ENCODE peak calls at places on chromosomes 6 and 20, in seven cellular contexts. One of them, this sample, is unnamed. For H3K4me1, the result is how much of the 10 kb centered on the place peaks cover.

GRCh38 chr20:33827629-33828325 is 16.6 kb downstream of the CHMP4B start:
- DNase-seq in adrenal gland: no peak
- DNase-seq in right cardiac atrium: no peak
- DNase-seq in neural progenitor cell: no peak
- DNase-seq in A673: no peak
- DNase-seq in trophoblast cell: no peak
- DNase-seq in ascending aorta: no peak
- DNase-seq in this sample: no peak

GRCh38 chr20:19993937-19994667 is 23.1 kb upstream of the NAA20 start:
- DNase-seq in trophoblast cell: peak
- DNase-seq in right cardiac atrium: no peak
- DNase-seq in adrenal gland: no peak
- DNase-seq in ascending aorta: no peak
- DNase-seq in A673: no peak
- DNase-seq in neural progenitor cell: no peak
- DNase-seq in this sample: no peak

GRCh38 chr20:62758226-62758912 is 37.9 kb upstream of the MRGBP start:
- DNase-seq in right cardiac atrium: peak
- DNase-seq in ascending aorta: no peak
- DNase-seq in A673: no peak
- DNase-seq in adrenal gland: no peak
- DNase-seq in neural progenitor cell: no peak
- DNase-seq in trophoblast cell: no peak
- DNase-seq in this sample: no peak

GRCh38 chr6:131331146-131331545 is 195.9 kb downstream of the AKAP7 start:
- DNase-seq in neural progenitor cell: no peak
- DNase-seq in ascending aorta: no peak
- DNase-seq in right cardiac atrium: no peak
- DNase-seq in trophoblast cell: no peak
- DNase-seq in adrenal gland: no peak
- DNase-seq in A673: no peak
- DNase-seq in this sample: no peak

GRCh38 chr20:10432079-10432478 is 1.9 kb downstream of the MKKS start:
- DNase-seq in A673: peak
- DNase-seq in trophoblast cell: no peak
- DNase-seq in ascending aorta: no peak
- DNase-seq in neural progenitor cell: no peak
- DNase-seq in right cardiac atrium: no peak
- DNase-seq in adrenal gland: no peak
- DNase-seq in this sample: no peak

GRCh38 chr6:109446541-109446940 is 6.0 kb downstream of the SMPD2 start:
- DNase-seq in A673: no peak
- DNase-seq in adrenal gland: no peak
- DNase-seq in trophoblast cell: no peak
- DNase-seq in neural progenitor cell: no peak
- DNase-seq in right cardiac atrium: no peak
- DNase-seq in ascending aorta: no peak
- DNase-seq in this sample: no peak

GRCh38 chr6:5497896-5498578 is 236.7 kb downstream of the FARS2 start:
- DNase-seq in trophoblast cell: no peak
- DNase-seq in adrenal gland: no peak
- DNase-seq in ascending aorta: no peak
- DNase-seq in A673: peak
- DNase-seq in neural progenitor cell: no peak
- DNase-seq in right cardiac atrium: no peak
- DNase-seq in this sample: no peak

GRCh38 chr6:139547082-139547776 is 172.8 kb upstream of the CITED2 start:
- DNase-seq in ascending aorta: no peak
- DNase-seq in right cardiac atrium: no peak
- DNase-seq in adrenal gland: no peak
- DNase-seq in neural progenitor cell: no peak
- DNase-seq in trophoblast cell: no peak
- DNase-seq in A673: peak
- DNase-seq in this sample: no peak

GRCh38 chr6:129707882-129708495 is 2.0 kb downstream of the ARHGAP18 start:
- DNase-seq in ascending aorta: no peak
- DNase-seq in A673: no peak
- DNase-seq in right cardiac atrium: no peak
- DNase-seq in trophoblast cell: no peak
- DNase-seq in adrenal gland: no peak
- DNase-seq in neural progenitor cell: no peak
- DNase-seq in this sample: no peak
- H3K27ac ChIP-seq in ascending aorta: no peak
- H3K27ac ChIP-seq in A673: no peak
- H3K27ac ChIP-seq in right cardiac atrium: peak
- H3K27ac ChIP-seq in trophoblast cell: peak
- H3K27ac ChIP-seq in adrenal gland: no peak
- H3K27ac ChIP-seq in neural progenitor cell: no peak
- H3K27ac ChIP-seq in this sample: peak

GRCh38 chr6:169500688-169501087 is 201.1 kb downstream of the WDR27 start:
- DNase-seq in ascending aorta: no peak
- DNase-seq in right cardiac atrium: no peak
- DNase-seq in A673: no peak
- DNase-seq in trophoblast cell: no peak
- DNase-seq in neural progenitor cell: no peak
- DNase-seq in adrenal gland: no peak
- DNase-seq in this sample: no peak
- H3K4me3 ChIP-seq in ascending aorta: no peak
- H3K4me3 ChIP-seq in right cardiac atrium: no peak
- H3K4me3 ChIP-seq in A673: no peak
- H3K4me3 ChIP-seq in trophoblast cell: no peak
- H3K4me3 ChIP-seq in neural progenitor cell: no peak
- H3K4me3 ChIP-seq in adrenal gland: no peak
- H3K4me3 ChIP-seq in this sample: no peak

GRCh38 chr6:160238786-160239751 is 19.6 kb downstream of the SLC22A2 start:
- DNase-seq in adrenal gland: peak
- DNase-seq in neural progenitor cell: no peak
- DNase-seq in A673: no peak
- DNase-seq in trophoblast cell: peak
- DNase-seq in right cardiac atrium: no peak
- DNase-seq in ascending aorta: no peak
- DNase-seq in this sample: no peak
- H3K4me1 ChIP-seq in adrenal gland: under half
- H3K4me1 ChIP-seq in neural progenitor cell: under half
- H3K4me1 ChIP-seq in A673: under half
- H3K4me1 ChIP-seq in trophoblast cell: under half
- H3K4me1 ChIP-seq in right cardiac atrium: under half
- H3K4me1 ChIP-seq in ascending aorta: under half
- H3K4me1 ChIP-seq in this sample: under half

GRCh38 chr6:160431231-160431630 is 83.1 kb downstream of the SLC22A3 start:
- DNase-seq in ascending aorta: no peak
- DNase-seq in neural progenitor cell: no peak
- DNase-seq in adrenal gland: peak
- DNase-seq in A673: no peak
- DNase-seq in trophoblast cell: no peak
- DNase-seq in right cardiac atrium: peak
- DNase-seq in this sample: peak
- H3K27ac ChIP-seq in ascending aorta: peak
- H3K27ac ChIP-seq in neural progenitor cell: no peak
- H3K27ac ChIP-seq in adrenal gland: peak
- H3K27ac ChIP-seq in A673: no peak
- H3K27ac ChIP-seq in trophoblast cell: no peak
- H3K27ac ChIP-seq in right cardiac atrium: no peak
- H3K27ac ChIP-seq in this sample: no peak

DNA sequence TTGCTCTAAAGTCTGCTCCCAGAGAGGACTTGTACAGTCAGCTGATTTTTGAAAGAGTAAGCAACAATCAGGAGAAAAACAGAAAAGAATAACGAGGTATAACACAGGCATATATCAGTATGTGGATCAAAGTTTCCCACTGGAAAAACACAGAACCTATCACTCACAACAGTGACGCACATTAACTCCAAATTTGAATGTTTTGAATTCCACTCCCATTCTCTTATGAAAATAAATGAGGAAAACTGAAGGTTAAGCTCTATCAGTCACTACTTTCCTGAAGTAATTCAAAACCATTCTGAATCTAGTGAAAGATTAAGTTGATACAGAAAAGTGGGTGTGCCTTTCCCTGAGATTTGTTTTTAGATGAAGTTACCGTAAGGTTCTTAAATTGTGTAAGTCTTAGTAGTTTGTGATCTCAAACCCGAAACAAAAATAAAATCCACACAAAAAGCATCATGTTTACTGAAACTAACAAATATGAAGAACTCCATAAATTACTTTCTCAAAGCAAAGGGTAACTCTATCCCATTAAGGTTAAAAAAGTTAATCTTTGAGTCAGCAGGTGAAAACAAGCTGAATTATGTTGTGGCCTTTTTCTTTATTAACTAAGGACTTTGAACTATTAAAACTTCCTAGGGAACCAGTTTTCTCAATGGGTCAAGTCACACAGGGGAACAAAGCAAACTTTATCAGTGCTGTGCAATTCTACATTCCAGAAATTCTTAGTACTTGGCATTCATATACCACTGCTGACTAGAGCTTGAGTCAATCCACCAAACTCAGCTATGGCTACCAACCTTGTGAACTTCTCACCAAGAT is 115.7 kb downstream of the OGFRL1 start:
- DNase-seq in ascending aorta: no peak
- DNase-seq in adrenal gland: no peak
- DNase-seq in trophoblast cell: no peak
- DNase-seq in neural progenitor cell: no peak
- DNase-seq in right cardiac atrium: no peak
- DNase-seq in A673: peak
- DNase-seq in this sample: no peak
- H3K4me3 ChIP-seq in ascending aorta: peak
- H3K4me3 ChIP-seq in adrenal gland: no peak
- H3K4me3 ChIP-seq in trophoblast cell: no peak
- H3K4me3 ChIP-seq in neural progenitor cell: no peak
- H3K4me3 ChIP-seq in right cardiac atrium: no peak
- H3K4me3 ChIP-seq in A673: no peak
- H3K4me3 ChIP-seq in this sample: no peak

GRCh38 chr20:1473821-1474220 is 7.2 kb upstream of the NSFL1C start:
- DNase-seq in adrenal gland: no peak
- DNase-seq in A673: no peak
- DNase-seq in neural progenitor cell: no peak
- DNase-seq in right cardiac atrium: no peak
- DNase-seq in trophoblast cell: no peak
- DNase-seq in ascending aorta: no peak
- DNase-seq in this sample: no peak

GRCh38 chr20:1474325-1474724 is 7.7 kb upstream of the NSFL1C start:
- DNase-seq in A673: no peak
- DNase-seq in neural progenitor cell: no peak
- DNase-seq in right cardiac atrium: no peak
- DNase-seq in trophoblast cell: no peak
- DNase-seq in ascending aorta: no peak
- DNase-seq in adrenal gland: no peak
- DNase-seq in this sample: no peak

GRCh38 chr20:1472556-1473243 is 6.1 kb upstream of the NSFL1C start:
- DNase-seq in neural progenitor cell: no peak
- DNase-seq in ascending aorta: no peak
- DNase-seq in A673: no peak
- DNase-seq in right cardiac atrium: no peak
- DNase-seq in trophoblast cell: no peak
- DNase-seq in adrenal gland: no peak
- DNase-seq in this sample: no peak

GRCh38 chr20:1474817-1475603 is 8.4 kb upstream of the NSFL1C start:
- DNase-seq in adrenal gland: no peak
- DNase-seq in A673: no peak
- DNase-seq in ascending aorta: no peak
- DNase-seq in right cardiac atrium: no peak
- DNase-seq in neural progenitor cell: no peak
- DNase-seq in trophoblast cell: no peak
- DNase-seq in this sample: no peak

DNA sequence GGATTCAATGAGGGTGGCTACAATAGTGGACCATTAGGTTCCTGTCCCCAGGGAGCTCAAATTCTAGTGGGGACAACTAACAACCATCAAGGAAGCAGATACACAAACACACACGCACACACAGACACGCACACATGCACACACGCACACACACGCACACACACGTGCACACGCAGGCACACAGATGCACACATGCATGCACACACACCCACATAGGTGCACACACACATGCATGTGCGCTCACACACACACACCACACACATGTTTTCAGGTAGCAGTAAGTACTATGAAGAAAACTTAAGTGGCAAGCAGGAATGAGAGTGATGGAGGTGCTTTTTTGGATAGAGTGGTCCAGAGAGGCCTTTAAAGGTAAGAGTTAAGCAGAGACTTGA is 6.6 kb upstream of the NSFL1C start:
- DNase-seq in neural progenitor cell: no peak
- DNase-seq in adrenal gland: no peak
- DNase-seq in A673: no peak
- DNase-seq in right cardiac atrium: no peak
- DNase-seq in ascending aorta: no peak
- DNase-seq in trophoblast cell: no peak
- DNase-seq in this sample: no peak
- H3K4me1 ChIP-seq in neural progenitor cell: under half
- H3K4me1 ChIP-seq in adrenal gland: under half
- H3K4me1 ChIP-seq in A673: under half
- H3K4me1 ChIP-seq in right cardiac atrium: under half
- H3K4me1 ChIP-seq in ascending aorta: under half
- H3K4me1 ChIP-seq in trophoblast cell: under half
- H3K4me1 ChIP-seq in this sample: under half

GRCh38 chr6:170524188-170524535 is 28.9 kb downstream of the PSMB1 start:
- DNase-seq in A673: no peak
- DNase-seq in neural progenitor cell: no peak
- DNase-seq in ascending aorta: no peak
- DNase-seq in trophoblast cell: no peak
- DNase-seq in right cardiac atrium: peak
- DNase-seq in adrenal gland: no peak
- DNase-seq in this sample: no peak
- H3K27ac ChIP-seq in A673: no peak
- H3K27ac ChIP-seq in neural progenitor cell: no peak
- H3K27ac ChIP-seq in ascending aorta: no peak
- H3K27ac ChIP-seq in trophoblast cell: no peak
- H3K27ac ChIP-seq in right cardiac atrium: peak
- H3K27ac ChIP-seq in adrenal gland: no peak
- H3K27ac ChIP-seq in this sample: no peak

DNA sequence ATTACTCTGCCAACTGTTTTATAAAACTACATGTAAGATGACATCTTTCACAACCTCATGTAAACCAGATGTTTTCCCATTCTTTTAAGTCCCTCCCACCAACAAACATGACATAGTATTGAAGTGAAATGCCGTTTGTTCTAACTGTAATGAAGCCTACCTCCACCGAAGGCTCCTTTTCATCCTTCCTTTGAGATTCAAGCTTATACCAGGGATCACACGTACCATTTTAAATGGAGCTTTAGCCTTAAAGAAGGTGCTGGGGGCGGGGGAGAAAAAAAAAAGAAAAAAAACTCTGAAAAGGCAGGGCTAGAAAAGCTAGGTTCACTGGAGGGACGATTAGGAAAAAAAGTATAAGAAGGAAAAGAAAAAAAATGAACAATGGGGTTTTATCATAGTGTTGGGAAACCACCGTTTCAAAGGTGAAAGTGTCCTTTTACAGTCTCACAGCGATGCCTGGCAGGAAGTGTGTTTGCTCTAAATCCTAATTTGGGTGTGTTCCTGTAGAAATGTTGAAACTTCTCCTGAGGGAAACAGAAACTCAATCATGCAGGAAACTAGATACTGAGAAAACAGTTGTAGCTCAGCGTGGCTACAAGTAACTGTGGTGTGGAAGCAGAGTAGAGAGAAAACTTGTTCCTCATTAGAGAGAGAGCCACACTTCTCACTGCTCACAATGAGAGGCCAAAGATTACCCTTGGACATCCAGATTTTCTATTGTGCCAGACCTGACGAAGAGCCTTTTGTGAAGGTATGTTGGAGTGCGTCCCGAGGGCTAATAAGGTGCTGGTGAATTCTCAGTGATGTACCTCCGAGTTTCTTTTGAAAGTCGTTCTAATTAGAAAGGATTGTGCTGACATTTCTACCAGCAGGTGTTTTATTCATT is 37.6 kb upstream of the HINT3 start:
- DNase-seq in right cardiac atrium: peak
- DNase-seq in A673: peak
- DNase-seq in ascending aorta: no peak
- DNase-seq in neural progenitor cell: no peak
- DNase-seq in adrenal gland: peak
- DNase-seq in trophoblast cell: peak
- DNase-seq in this sample: peak
- H3K4me3 ChIP-seq in right cardiac atrium: peak
- H3K4me3 ChIP-seq in A673: peak
- H3K4me3 ChIP-seq in ascending aorta: peak
- H3K4me3 ChIP-seq in neural progenitor cell: peak
- H3K4me3 ChIP-seq in adrenal gland: no peak
- H3K4me3 ChIP-seq in trophoblast cell: no peak
- H3K4me3 ChIP-seq in this sample: no peak

This sample was measured in body of pancreas.